ENCODE peak calls at places on chromosomes 6 and 20, in four cellular contexts. D, G, X and L are unnamed samples.

GRCh38 chr6:158283304-158284005 is 28.8 kb upstream of the TULP4 start:
- DNase-seq in G (peak; percentile 25), X (no peak), D (no peak), L (peak; percentile 17)

GRCh38 chr20:41049451-41049850 is 20.8 kb downstream of the TOP1 start:
- DNase-seq in G (no peak), X (no peak), D (no peak), L (no peak)

GRCh38 chr6:141925001-141925400 is 207.7 kb upstream of the GJE1 start:
- DNase-seq in G (peak; percentile 45), X (no peak), D (no peak), L (peak; percentile 12)

GRCh38 chr6:136440187-136440582 is 110.0 kb downstream of the MAP7 start:
- DNase-seq in X (no peak), G (no peak), D (no peak), L (no peak)

GRCh38 chr6:29975561-29975907 is 33.2 kb downstream of the HLA-A start:
- DNase-seq in X (peak; percentile 13), D (no peak), G (no peak), L (no peak)

GRCh38 chr6:65649392-65649791 is 57.6 kb downstream of the EYS start:
- DNase-seq in X (no peak), D (no peak), G (no peak), L (no peak)

GRCh38 chr6:83615025-83615999 is 93.6 kb downstream of the SNAP91 start:
- DNase-seq in G (peak; percentile 45), X (no peak), D (no peak), L (peak; percentile 21)

GRCh38 chr6:130526466-130526865 is 160.6 kb downstream of the TMEM200A start:
- DNase-seq in G (no peak), D (no peak), X (no peak), L (no peak)